ENCODE peak calls at places on chromosomes 6 and 20, in six cellular contexts. D is heart right ventricle; U is left lobe of liver; Y is T-cell; S is naive thymus-derived CD8-positive, alpha-beta T cell; V is SK-N-SH treated with all-trans-retinoic acid at 6 μM for 48 hours. C is an unnamed sample.

GRCh38 chr20:51036827-51037229 is 13.9 kb upstream of the KCNG1 start:
- ATAC-seq in D (no peak), U (no peak), Y (no peak), S (no peak), V (no peak), C (no peak)

GRCh38 chr6:100633096-100633766 is 168.5 kb upstream of the SIM1 start:
- ATAC-seq in D (no peak), U (no peak), Y (no peak), S (no peak), V (peak; percentile 99), C (no peak)

GRCh38 chr6:146944809-146945208 is 259.4 kb upstream of the STXBP5 start:
- ATAC-seq in D (no peak), U (no peak), Y (no peak), S (no peak), V (no peak), C (no peak)

GRCh38 chr20:48165401-48165685 is 380.1 kb upstream of the SULF2 start:
- ATAC-seq in D (no peak), U (no peak), Y (no peak), S (no peak), V (no peak), C (no peak)

GRCh38 chr6:3046295-3046694 is 22.0 kb upstream of the RIPK1 start:
- ATAC-seq in D (no peak), U (no peak), Y (no peak), S (no peak), V (no peak), C (no peak)

GRCh38 chr6:116859264-116859663 is 17.8 kb upstream of the RFX6 start:
- ATAC-seq in D (no peak), U (no peak), Y (no peak), S (no peak), V (no peak), C (no peak)

GRCh38 chr6:106736502-106736901 is 107.1 kb downstream of the QRSL1 start:
- ATAC-seq in D (no peak), U (no peak), Y (no peak), S (no peak), V (no peak), C (no peak)

GRCh38 chr6:6998194-6998569 is 109.6 kb upstream of the RREB1 start:
- ATAC-seq in D (no peak), U (peak; percentile 65), Y (no peak), S (no peak), V (peak; percentile 21), C (no peak)

GRCh38 chr6:42498473-42499128 is 46.9 kb upstream of the TRERF1 start:
- ATAC-seq in D (no peak), U (no peak), Y (no peak), S (no peak), V (no peak), C (no peak)

GRCh38 chr20:15654208-15654649 is 919.0 kb downstream of the KIF16B start:
- ATAC-seq in D (peak; percentile 38), U (peak; percentile 100), Y (no peak), S (no peak), V (peak; percentile 92), C (no peak)

GRCh38 chr6:89298680-89299450 is 16.2 kb downstream of the GABRR2 start:
- ATAC-seq in D (no peak), U (no peak), Y (peak; percentile 14), S (peak; percentile 57), V (peak; percentile 11), C (peak; percentile 76)

GRCh38 chr20:4267242-4267641 is 251.9 kb upstream of the RNF24 start:
- ATAC-seq in D (no peak), U (no peak), Y (no peak), S (no peak), V (no peak), C (no peak)

GRCh38 chr6:37507690-37508421 is 8.2 kb upstream of the CCDC167 start:
- ATAC-seq in D (no peak), U (no peak), Y (peak; percentile 61), S (peak; percentile 47), V (no peak), C (peak; percentile 68)

GRCh38 chr6:138464085-138464484 is 35.2 kb downstream of the NHSL1 start:
- ATAC-seq in D (no peak), U (peak; percentile 24), Y (no peak), S (no peak), V (no peak), C (no peak)

GRCh38 chr6:46510656-46511055 is 19.4 kb upstream of the RCAN2 start:
- ATAC-seq in D (no peak), U (peak; percentile 63), Y (no peak), S (no peak), V (no peak), C (no peak)

GRCh38 chr6:17101422-17102257 is at the start of gene STMND1:
- ATAC-seq in D (peak; percentile 50), U (peak; percentile 82), Y (no peak), S (peak; percentile 14), V (peak; percentile 66), C (peak; percentile 43)

GRCh38 chr6:142784344-142784743 is 160.6 kb downstream of the HIVEP2 start:
- ATAC-seq in D (no peak), U (no peak), Y (peak; percentile 88), S (peak; percentile 71), V (no peak), C (peak; percentile 64)

GRCh38 chr6:130577178-130577919 is 211.5 kb downstream of the TMEM200A start:
- ATAC-seq in D (no peak), U (no peak), Y (peak; percentile 30), S (peak; percentile 23), V (no peak), C (peak; percentile 45)

GRCh38 chr6:151436814-151437213 is 15.1 kb downstream of the RMND1 start:
- ATAC-seq in D (peak; percentile 39), U (peak; percentile 37), Y (no peak), S (no peak), V (peak; percentile 41), C (no peak)

GRCh38 chr6:108831104-108831503 is 17.1 kb upstream of the ARMC2 start:
- ATAC-seq in D (no peak), U (no peak), Y (no peak), S (no peak), V (no peak), C (no peak)

GRCh38 chr6:25175656-25176055 is 103.5 kb upstream of the CARMIL1 start:
- ATAC-seq in D (no peak), U (no peak), Y (no peak), S (no peak), V (no peak), C (no peak)

GRCh38 chr6:150702675-150703074 is 103.0 kb downstream of the PLEKHG1 start:
- ATAC-seq in D (no peak), U (peak; percentile 48), Y (no peak), S (no peak), V (no peak), C (no peak)

GRCh38 chr6:18161437-18161836 is 6.2 kb downstream of the KDM1B start:
- ATAC-seq in D (no peak), U (no peak), Y (no peak), S (no peak), V (peak; percentile 58), C (no peak)

GRCh38 chr6:10640402-10640801 is 54.0 kb downstream of the C6orf52 start:
- ATAC-seq in D (no peak), U (no peak), Y (no peak), S (no peak), V (no peak), C (no peak)

GRCh38 chr20:50693001-50693400 is 1.7 kb upstream of the RIPOR3 start:
- ATAC-seq in D (no peak), U (no peak), Y (no peak), S (no peak), V (no peak), C (no peak)

GRCh38 chr6:36414481-36414880 is 27.0 kb upstream of the ETV7 start:
- ATAC-seq in D (no peak), U (peak; percentile 34), Y (no peak), S (no peak), V (no peak), C (no peak)

GRCh38 chr6:36650848-36651247 is 27.7 kb upstream of the CDKN1A start:
- ATAC-seq in D (no peak), U (no peak), Y (no peak), S (no peak), V (no peak), C (no peak)

GRCh38 chr20:53399592-53400335 is 193.9 kb downstream of the ZNF217 start:
- ATAC-seq in D (no peak), U (peak; percentile 77), Y (no peak), S (no peak), V (no peak), C (no peak)

GRCh38 chr20:36102809-36103596 is 51.5 kb upstream of the EPB41L1 start:
- ATAC-seq in D (no peak), U (no peak), Y (no peak), S (no peak), V (peak; percentile 46), C (no peak)

GRCh38 chr20:23320317-23320716 is 30.3 kb upstream of the NXT1 start:
- ATAC-seq in D (no peak), U (peak; percentile 33), Y (no peak), S (no peak), V (peak; percentile 79), C (no peak)

GRCh38 chr6:119586250-119586882 is 236.8 kb upstream of the MAN1A1 start:
- ATAC-seq in D (no peak), U (no peak), Y (no peak), S (no peak), V (no peak), C (no peak)

GRCh38 chr6:37826188-37826587 is 6.7 kb downstream of the ZFAND3 start:
- ATAC-seq in D (no peak), U (peak; percentile 5), Y (no peak), S (no peak), V (no peak), C (no peak)

GRCh38 chr6:108735310-108735990 is 112.8 kb upstream of the ARMC2 start:
- ATAC-seq in D (no peak), U (no peak), Y (no peak), S (no peak), V (no peak), C (no peak)

GRCh38 chr6:118326712-118327111 is 221.4 kb upstream of the PLN start:
- ATAC-seq in D (no peak), U (no peak), Y (no peak), S (no peak), V (no peak), C (no peak)

C was measured in activated T-helper 17 cell treated with anti-CD3 and anti-CD28 coated beads, Interleukin-2, amount 50 U/mL, for 72 hours.